ENCODE peak calls at places on chromosome 1, in seven cellular contexts. One of them, this sample, is unnamed.

GRCh38 chr1:2276803-2277580 is 48.9 kb downstream of the SKI start:
- DNase-seq in upper lobe of right lung: no peak
- DNase-seq in psoas muscle: no peak
- DNase-seq in fibroblast of villous mesenchyme: peak; percentile 55
- DNase-seq in pancreas: no peak
- DNase-seq in cardiac muscle cell: peak; percentile 56
- DNase-seq in astrocyte of the spinal cord: peak; percentile 54
- DNase-seq in this sample: no peak

GRCh38 chr1:185694081-185694480 is 40.1 kb upstream of the HMCN1 start:
- DNase-seq in psoas muscle: no peak
- DNase-seq in upper lobe of right lung: no peak
- DNase-seq in astrocyte of the spinal cord: no peak
- DNase-seq in pancreas: no peak
- DNase-seq in fibroblast of villous mesenchyme: peak; percentile 5
- DNase-seq in cardiac muscle cell: no peak
- DNase-seq in this sample: no peak

GRCh38 chr1:78004719-78005346 is at the start of gene DNAJB4:
- DNase-seq in fibroblast of villous mesenchyme: peak; percentile 99
- DNase-seq in astrocyte of the spinal cord: peak; percentile 98
- DNase-seq in pancreas: peak; percentile 30
- DNase-seq in cardiac muscle cell: peak; percentile 99
- DNase-seq in upper lobe of right lung: no peak
- DNase-seq in psoas muscle: no peak
- DNase-seq in this sample: no peak

GRCh38 chr1:12049625-12050024 is 13.5 kb upstream of the TNFRSF8 start:
- DNase-seq in upper lobe of right lung: no peak
- DNase-seq in cardiac muscle cell: no peak
- DNase-seq in pancreas: no peak
- DNase-seq in fibroblast of villous mesenchyme: no peak
- DNase-seq in psoas muscle: no peak
- DNase-seq in astrocyte of the spinal cord: no peak
- DNase-seq in this sample: no peak

GRCh38 chr1:202713110-202713509 is 2.9 kb upstream of the SYT2 start:
- DNase-seq in psoas muscle: no peak
- DNase-seq in pancreas: no peak
- DNase-seq in fibroblast of villous mesenchyme: no peak
- DNase-seq in astrocyte of the spinal cord: no peak
- DNase-seq in upper lobe of right lung: no peak
- DNase-seq in cardiac muscle cell: peak; percentile 21
- DNase-seq in this sample: no peak

GRCh38 chr1:177014325-177014724 is 150.2 kb downstream of the ASTN1 start:
- DNase-seq in pancreas: no peak
- DNase-seq in astrocyte of the spinal cord: no peak
- DNase-seq in psoas muscle: no peak
- DNase-seq in upper lobe of right lung: no peak
- DNase-seq in fibroblast of villous mesenchyme: no peak
- DNase-seq in cardiac muscle cell: no peak
- DNase-seq in this sample: no peak

GRCh38 chr1:198254521-198254920 is 97.7 kb downstream of the NEK7 start:
- DNase-seq in astrocyte of the spinal cord: no peak
- DNase-seq in psoas muscle: no peak
- DNase-seq in cardiac muscle cell: peak; percentile 51
- DNase-seq in fibroblast of villous mesenchyme: no peak
- DNase-seq in pancreas: no peak
- DNase-seq in upper lobe of right lung: no peak
- DNase-seq in this sample: no peak

GRCh38 chr1:24507423-24507804 is 4.8 kb downstream of the RCAN3 start:
- DNase-seq in pancreas: peak; percentile 44
- DNase-seq in psoas muscle: no peak
- DNase-seq in astrocyte of the spinal cord: no peak
- DNase-seq in fibroblast of villous mesenchyme: no peak
- DNase-seq in cardiac muscle cell: no peak
- DNase-seq in upper lobe of right lung: no peak
- DNase-seq in this sample: no peak

GRCh38 chr1:163561570-163562295 is 240.0 kb downstream of the NUF2 start:
- DNase-seq in cardiac muscle cell: peak; percentile 30
- DNase-seq in upper lobe of right lung: no peak
- DNase-seq in fibroblast of villous mesenchyme: peak; percentile 20
- DNase-seq in astrocyte of the spinal cord: peak; percentile 26
- DNase-seq in psoas muscle: no peak
- DNase-seq in pancreas: no peak
- DNase-seq in this sample: no peak

GRCh38 chr1:22112505-22112904 is 30.4 kb downstream of the WNT4 start:
- DNase-seq in astrocyte of the spinal cord: no peak
- DNase-seq in upper lobe of right lung: no peak
- DNase-seq in psoas muscle: no peak
- DNase-seq in pancreas: no peak
- DNase-seq in cardiac muscle cell: no peak
- DNase-seq in fibroblast of villous mesenchyme: no peak
- DNase-seq in this sample: no peak

GRCh38 chr1:205248793-205249601 is 21.3 kb downstream of the TMCC2 start:
- DNase-seq in cardiac muscle cell: peak; percentile 68
- DNase-seq in psoas muscle: no peak
- DNase-seq in fibroblast of villous mesenchyme: peak; percentile 90
- DNase-seq in pancreas: peak; percentile 75
- DNase-seq in astrocyte of the spinal cord: peak; percentile 62
- DNase-seq in upper lobe of right lung: peak; percentile 82
- DNase-seq in this sample: no peak

GRCh38 chr1:22611530-22611947 is 24.9 kb upstream of the C1QA start:
- DNase-seq in pancreas: peak; percentile 62
- DNase-seq in cardiac muscle cell: peak; percentile 76
- DNase-seq in fibroblast of villous mesenchyme: peak; percentile 63
- DNase-seq in upper lobe of right lung: no peak
- DNase-seq in astrocyte of the spinal cord: peak; percentile 67
- DNase-seq in psoas muscle: peak; percentile 35
- DNase-seq in this sample: no peak

GRCh38 chr1:99645699-99646531 is at the start of gene PALMD:
- DNase-seq in pancreas: no peak
- DNase-seq in cardiac muscle cell: no peak
- DNase-seq in fibroblast of villous mesenchyme: no peak
- DNase-seq in upper lobe of right lung: peak; percentile 67
- DNase-seq in astrocyte of the spinal cord: no peak
- DNase-seq in psoas muscle: peak; percentile 70
- DNase-seq in this sample: no peak

GRCh38 chr1:236522937-236523703 is 662 bp upstream of the LGALS8 start:
- DNase-seq in pancreas: peak; percentile 56
- DNase-seq in astrocyte of the spinal cord: no peak
- DNase-seq in psoas muscle: peak; percentile 27
- DNase-seq in cardiac muscle cell: no peak
- DNase-seq in fibroblast of villous mesenchyme: peak; percentile 14
- DNase-seq in upper lobe of right lung: no peak
- DNase-seq in this sample: no peak

GRCh38 chr1:25890249-25891034 is 14.9 kb upstream of the PAQR7 start:
- DNase-seq in astrocyte of the spinal cord: peak; percentile 63
- DNase-seq in cardiac muscle cell: no peak
- DNase-seq in upper lobe of right lung: no peak
- DNase-seq in psoas muscle: no peak
- DNase-seq in pancreas: peak; percentile 54
- DNase-seq in fibroblast of villous mesenchyme: peak; percentile 82
- DNase-seq in this sample: no peak

GRCh38 chr1:27687906-27688305 is 15.9 kb upstream of the IFI6 start:
- DNase-seq in cardiac muscle cell: no peak
- DNase-seq in pancreas: no peak
- DNase-seq in upper lobe of right lung: no peak
- DNase-seq in psoas muscle: no peak
- DNase-seq in fibroblast of villous mesenchyme: no peak
- DNase-seq in astrocyte of the spinal cord: no peak
- DNase-seq in this sample: no peak

GRCh38 chr1:162310337-162310736 is 66.3 kb downstream of the SPATA46 start:
- DNase-seq in cardiac muscle cell: peak; percentile 20
- DNase-seq in astrocyte of the spinal cord: peak; percentile 43
- DNase-seq in psoas muscle: no peak
- DNase-seq in pancreas: no peak
- DNase-seq in fibroblast of villous mesenchyme: no peak
- DNase-seq in upper lobe of right lung: no peak
- DNase-seq in this sample: no peak

GRCh38 chr1:176826265-176826664 is 338.2 kb downstream of the ASTN1 start:
- DNase-seq in psoas muscle: no peak
- DNase-seq in fibroblast of villous mesenchyme: no peak
- DNase-seq in upper lobe of right lung: no peak
- DNase-seq in cardiac muscle cell: no peak
- DNase-seq in astrocyte of the spinal cord: no peak
- DNase-seq in pancreas: no peak
- DNase-seq in this sample: no peak

DNA sequence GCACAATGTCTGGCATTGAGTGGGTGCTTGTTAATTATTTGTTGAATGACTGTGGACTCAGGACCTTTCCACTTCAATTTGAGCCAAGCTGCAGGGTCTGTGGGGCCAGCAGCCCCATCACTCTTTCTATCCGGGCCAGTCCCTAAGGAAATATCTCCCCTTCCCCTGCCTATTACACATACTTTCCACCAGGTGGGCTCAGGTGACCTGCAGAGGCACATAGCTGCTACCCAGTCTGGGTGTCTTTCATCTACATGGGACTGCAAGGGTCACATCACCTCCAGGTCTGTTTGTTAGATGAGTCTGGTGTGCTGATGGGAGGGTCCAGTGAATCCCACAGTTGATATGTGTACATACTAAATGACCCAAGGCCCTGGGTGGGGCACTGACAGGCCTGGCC is 59.6 kb upstream of the KDM4A start:
- DNase-seq in astrocyte of the spinal cord: no peak
- DNase-seq in pancreas: no peak
- DNase-seq in upper lobe of right lung: no peak
- DNase-seq in fibroblast of villous mesenchyme: no peak
- DNase-seq in cardiac muscle cell: no peak
- DNase-seq in psoas muscle: no peak
- DNase-seq in this sample: no peak
- TF ChIP-seq CTCF in astrocyte of the spinal cord: peak; percentile 22
- TF ChIP-seq CTCF in pancreas: no peak
- TF ChIP-seq CTCF in upper lobe of right lung: no peak
- TF ChIP-seq CTCF in fibroblast of villous mesenchyme: peak; percentile 15
- TF ChIP-seq CTCF in cardiac muscle cell: peak; percentile 3
- TF ChIP-seq CTCF in psoas muscle: no peak
- TF ChIP-seq CTCF in this sample: no peak

GRCh38 chr1:93722081-93723031 is 40.7 kb upstream of the BCAR3 start:
- DNase-seq in fibroblast of villous mesenchyme: no peak
- DNase-seq in psoas muscle: no peak
- DNase-seq in upper lobe of right lung: no peak
- DNase-seq in cardiac muscle cell: peak; percentile 49
- DNase-seq in astrocyte of the spinal cord: no peak
- DNase-seq in pancreas: no peak
- DNase-seq in this sample: no peak
- TF ChIP-seq CTCF in fibroblast of villous mesenchyme: no peak
- TF ChIP-seq CTCF in psoas muscle: no peak
- TF ChIP-seq CTCF in upper lobe of right lung: no peak
- TF ChIP-seq CTCF in cardiac muscle cell: no peak
- TF ChIP-seq CTCF in astrocyte of the spinal cord: no peak
- TF ChIP-seq CTCF in pancreas: no peak
- TF ChIP-seq CTCF in this sample: no peak

DNA sequence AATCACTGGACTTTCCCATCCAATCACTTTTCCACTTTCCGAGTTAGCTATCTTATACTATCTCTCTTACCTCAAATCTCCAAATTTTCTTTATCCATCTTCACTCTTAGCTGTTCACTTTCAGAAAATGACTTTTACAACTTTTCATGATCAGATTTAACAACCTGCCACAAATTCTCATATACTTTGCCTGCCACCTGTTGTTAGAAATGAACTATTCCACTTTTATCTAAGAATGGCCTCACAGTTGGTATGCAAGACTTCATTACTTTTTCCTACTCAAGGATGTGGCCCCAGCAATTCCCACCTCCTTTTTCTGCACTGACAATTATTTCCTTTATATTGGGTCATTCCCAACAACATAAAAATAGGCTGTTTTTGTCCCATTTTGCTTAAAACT is 93.6 kb upstream of the DEPDC1 start:
- DNase-seq in astrocyte of the spinal cord: no peak
- DNase-seq in cardiac muscle cell: no peak
- DNase-seq in pancreas: no peak
- DNase-seq in upper lobe of right lung: no peak
- DNase-seq in fibroblast of villous mesenchyme: no peak
- DNase-seq in psoas muscle: no peak
- DNase-seq in this sample: no peak
- TF ChIP-seq CTCF in astrocyte of the spinal cord: no peak
- TF ChIP-seq CTCF in cardiac muscle cell: no peak
- TF ChIP-seq CTCF in pancreas: no peak
- TF ChIP-seq CTCF in upper lobe of right lung: no peak
- TF ChIP-seq CTCF in fibroblast of villous mesenchyme: no peak
- TF ChIP-seq CTCF in psoas muscle: no peak
- TF ChIP-seq CTCF in this sample: no peak

GRCh38 chr1:115040501-115040900 is 10.9 kb downstream of the TSHB start:
- DNase-seq in cardiac muscle cell: no peak
- DNase-seq in astrocyte of the spinal cord: no peak
- DNase-seq in pancreas: no peak
- DNase-seq in upper lobe of right lung: no peak
- DNase-seq in fibroblast of villous mesenchyme: no peak
- DNase-seq in psoas muscle: no peak
- DNase-seq in this sample: no peak
- TF ChIP-seq CTCF in cardiac muscle cell: no peak
- TF ChIP-seq CTCF in astrocyte of the spinal cord: no peak
- TF ChIP-seq CTCF in pancreas: no peak
- TF ChIP-seq CTCF in upper lobe of right lung: no peak
- TF ChIP-seq CTCF in fibroblast of villous mesenchyme: no peak
- TF ChIP-seq CTCF in psoas muscle: no peak
- TF ChIP-seq CTCF in this sample: no peak

GRCh38 chr1:41662656-41663437 is 178.4 kb upstream of the EDN2 start:
- DNase-seq in cardiac muscle cell: peak; percentile 68
- DNase-seq in upper lobe of right lung: peak; percentile 79
- DNase-seq in psoas muscle: peak; percentile 70
- DNase-seq in fibroblast of villous mesenchyme: peak; percentile 88
- DNase-seq in astrocyte of the spinal cord: peak; percentile 74
- DNase-seq in pancreas: peak; percentile 49
- DNase-seq in this sample: peak; percentile 51
- TF ChIP-seq CTCF in cardiac muscle cell: no peak
- TF ChIP-seq CTCF in upper lobe of right lung: no peak
- TF ChIP-seq CTCF in psoas muscle: no peak
- TF ChIP-seq CTCF in fibroblast of villous mesenchyme: no peak
- TF ChIP-seq CTCF in astrocyte of the spinal cord: no peak
- TF ChIP-seq CTCF in pancreas: no peak
- TF ChIP-seq CTCF in this sample: no peak

DNA sequence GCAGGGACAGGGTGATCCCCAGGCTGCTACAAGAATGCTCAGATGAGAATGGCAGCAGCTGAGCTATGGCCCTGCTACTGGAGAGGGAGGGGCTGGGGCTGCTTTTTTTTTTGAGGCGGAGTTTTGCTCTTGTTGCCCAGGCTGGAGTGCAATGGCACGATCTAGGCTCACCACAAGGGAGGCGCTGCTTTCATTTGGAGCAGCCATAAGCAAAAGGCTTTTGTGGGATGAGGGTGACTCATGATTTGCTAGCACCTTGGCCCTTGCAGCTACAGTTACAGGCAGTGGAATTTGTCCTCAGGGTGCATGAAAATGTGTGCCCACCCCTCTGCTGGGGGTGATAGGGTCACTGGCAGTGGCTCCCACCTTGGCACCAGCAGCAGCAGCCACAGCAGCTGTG is 32.4 kb upstream of the CYP4A22 start:
- DNase-seq in fibroblast of villous mesenchyme: no peak
- DNase-seq in cardiac muscle cell: no peak
- DNase-seq in astrocyte of the spinal cord: no peak
- DNase-seq in pancreas: no peak
- DNase-seq in upper lobe of right lung: no peak
- DNase-seq in psoas muscle: no peak
- DNase-seq in this sample: no peak
- TF ChIP-seq CTCF in fibroblast of villous mesenchyme: no peak
- TF ChIP-seq CTCF in cardiac muscle cell: no peak
- TF ChIP-seq CTCF in astrocyte of the spinal cord: no peak
- TF ChIP-seq CTCF in pancreas: no peak
- TF ChIP-seq CTCF in upper lobe of right lung: no peak
- TF ChIP-seq CTCF in psoas muscle: no peak
- TF ChIP-seq CTCF in this sample: no peak